ENCODE peak calls at places on chromosome X, in six cellular contexts. K, Y, F, U, S and Z are unnamed samples.
A peak's percentile ranks its signal among the peaks of the same experiment; 100 is the strongest.

GRCh38 chrX:119067023-119067739 is 5.6 kb upstream of the CT47C1 start:
- ATAC-seq in F (peak; percentile 75), S (peak; percentile 77), K (peak; percentile 70), U (peak; percentile 90), Y (no peak), Z (peak; percentile 71)

GRCh38 chrX:42973321-42973720 is 195.4 kb upstream of the PPP1R2C start:
- ATAC-seq in U (no peak), Y (no peak), S (no peak), K (no peak), F (no peak), Z (no peak)

GRCh38 chrX:110056419-110056818 is 53.5 kb downstream of the TMEM164 start:
- ATAC-seq in F (no peak), U (no peak), Y (no peak), K (no peak), S (no peak), Z (no peak)

GRCh38 chrX:55057691-55058249 is 17.1 kb upstream of the PAGE2B start:
- ATAC-seq in S (no peak), U (peak; percentile 88), F (peak; percentile 64), K (no peak), Y (peak; percentile 69), Z (peak; percentile 61)

GRCh38 chrX:94252204-94252603 is 578.2 kb downstream of the FAM133A start:
- ATAC-seq in S (no peak), Y (no peak), K (no peak), U (no peak), F (no peak), Z (no peak)

GRCh38 chrX:66914082-66914481 is 275.2 kb upstream of the EDA2R start:
- ATAC-seq in S (no peak), F (no peak), K (no peak), Y (no peak), U (peak; percentile 61), Z (no peak)

GRCh38 chrX:63686878-63687714 is 97.9 kb downstream of the ARHGEF9 start:
- ATAC-seq in S (no peak), F (peak; percentile 47), Y (no peak), K (peak; percentile 73), U (peak; percentile 86), Z (peak; percentile 44)

GRCh38 chrX:71214604-71215334 is 8.3 kb upstream of the GJB1 start:
- ATAC-seq in S (no peak), F (no peak), K (peak; percentile 92), Y (no peak), U (peak; percentile 79), Z (peak; percentile 42)

GRCh38 chrX:153585827-153586226 is 13.1 kb downstream of the CCNQ start:
- ATAC-seq in S (no peak), K (no peak), Y (no peak), F (no peak), U (no peak), Z (no peak)

GRCh38 chrX:1466232-1466661 is 13.5 kb upstream of the ASMTL start:
- ATAC-seq in S (no peak), U (no peak), K (no peak), Y (no peak), F (no peak), Z (no peak)

GRCh38 chrX:151773434-151773833 is 38.9 kb downstream of the CNGA2 start:
- ATAC-seq in F (no peak), U (no peak), S (no peak), K (no peak), Y (no peak), Z (no peak)

GRCh38 chrX:39749135-39749534 is 348.6 kb downstream of the BCOR start:
- ATAC-seq in K (no peak), U (peak; percentile 50), F (peak; percentile 22), Y (no peak), S (no peak), Z (no peak)

GRCh38 chrX:104351173-104351769 is 96.5 kb upstream of the ESX1 start:
- ATAC-seq in U (no peak), K (no peak), Y (no peak), S (no peak), F (no peak), Z (peak; percentile 95)

GRCh38 chrX:150869450-150869849 is 29.0 kb downstream of the CD99L2 start:
- ATAC-seq in S (no peak), U (no peak), Y (no peak), K (no peak), F (peak; percentile 80), Z (no peak)

GRCh38 chrX:50068293-50068568 is 132.6 kb downstream of the AKAP4 start:
- ATAC-seq in Y (no peak), K (no peak), S (no peak), U (peak; percentile 39), F (no peak), Z (no peak)

GRCh38 chrX:103376979-103377324 is 614 bp downstream of the BEX3 start:
- ATAC-seq in F (peak; percentile 74), K (peak; percentile 52), S (peak; percentile 25), Y (no peak), U (peak; percentile 60), Z (peak; percentile 20)

GRCh38 chrX:24983931-24984330 is 31.8 kb downstream of the ARX start:
- ATAC-seq in K (no peak), S (no peak), U (no peak), F (no peak), Y (no peak), Z (no peak)

GRCh38 chrX:32937043-32937442 is 274.3 kb downstream of the DMD start:
- ATAC-seq in Y (no peak), U (no peak), S (no peak), F (peak; percentile 38), K (no peak), Z (no peak)

GRCh38 chrX:72705814-72706213 is 8.3 kb downstream of the PHKA1 start:
- ATAC-seq in F (no peak), U (no peak), K (no peak), S (no peak), Y (no peak), Z (no peak)